ENCODE peak calls at places on chromosomes 7 and 10, in seven cellular contexts. M is globus pallidus; L is SJSA1; A is NCI-H460; P is suprapubic skin; H is GM12865; N is effector memory CD4-positive, alpha-beta T cell. S is an unnamed sample.
A peak's percentile ranks its signal among the peaks of the same experiment; 100 is the strongest.

GRCh38 chr7:102988631-102989030 is 75.8 kb downstream of the LRRC17 start:
- DNase-seq in M (no peak), L (no peak), A (no peak), P (no peak), H (no peak), N (no peak), S (no peak)

GRCh38 chr10:9069136-9069535 is 1014.6 kb downstream of the GATA3 start:
- DNase-seq in M (no peak), L (no peak), A (no peak), P (no peak), H (no peak), N (no peak), S (no peak)

GRCh38 chr7:25642849-25643248 is 414.6 kb upstream of the NPVF start:
- DNase-seq in M (no peak), L (no peak), A (no peak), P (no peak), H (no peak), N (no peak), S (no peak)

GRCh38 chr10:127991543-127992255 is 84.8 kb downstream of the PTPRE start:
- DNase-seq in M (no peak), L (no peak), A (no peak), P (no peak), H (no peak), N (no peak), S (no peak)

GRCh38 chr10:101986277-101986971 is 69.5 kb downstream of the ARMH3 start:
- DNase-seq in M (no peak), L (no peak), A (no peak), P (no peak), H (peak; percentile 75), N (no peak), S (no peak)

GRCh38 chr10:31866118-31866670 is 62.4 kb downstream of the ARHGAP12 start:
- DNase-seq in M (no peak), L (no peak), A (no peak), P (no peak), H (peak; percentile 5), N (no peak), S (no peak)

GRCh38 chr10:113521482-113521795 is 31.4 kb upstream of the HABP2 start:
- DNase-seq in M (no peak), L (no peak), A (no peak), P (no peak), H (no peak), N (no peak), S (no peak)

GRCh38 chr7:86942081-86942480 is 117.4 kb downstream of the ELAPOR2 start:
- DNase-seq in M (peak; percentile 73), L (no peak), A (no peak), P (no peak), H (no peak), N (no peak), S (no peak)

GRCh38 chr7:156487811-156488523 is 152.6 kb upstream of the RNF32 start:
- DNase-seq in M (no peak), L (no peak), A (no peak), P (no peak), H (no peak), N (no peak), S (no peak)

GRCh38 chr7:45683556-45684148 is 109.5 kb downstream of the ADCY1 start:
- DNase-seq in M (no peak), L (peak; percentile 20), A (no peak), P (peak; percentile 70), H (no peak), N (no peak), S (no peak)

GRCh38 chr10:24575462-24576002 is 148.2 kb downstream of the ARHGAP21 start:
- DNase-seq in M (no peak), L (no peak), A (no peak), P (no peak), H (no peak), N (no peak), S (no peak)

GRCh38 chr7:30247546-30248386 is 36.6 kb upstream of the ZNRF2 start:
- DNase-seq in M (no peak), L (no peak), A (no peak), P (no peak), H (no peak), N (no peak), S (peak; percentile 20)

GRCh38 chr7:158550886-158551452 is 36.7 kb downstream of the PTPRN2 start:
- DNase-seq in M (no peak), L (no peak), A (no peak), P (no peak), H (no peak), N (no peak), S (peak; percentile 7)

GRCh38 chr10:72259491-72260214 is 14.1 kb upstream of the DDIT4 start:
- DNase-seq in M (no peak), L (no peak), A (peak; percentile 48), P (no peak), H (peak; percentile 62), N (no peak), S (no peak)

GRCh38 chr10:48365668-48366067 is 59.2 kb downstream of the MAPK8 start:
- DNase-seq in M (no peak), L (no peak), A (no peak), P (no peak), H (no peak), N (no peak), S (no peak)

S was measured in myocyte.